ENCODE peak calls at places on chromosome 2, in five cellular contexts. W is naive thymus-derived CD4-positive, alpha-beta T cell; Z is NT2/D1; F is lower lobe of right lung; M is mammary epithelial cell. S is an unnamed sample. For H3K36me3 and H3K27me3, the result is how much of the 10 kb centered on the place peaks cover.

GRCh38 chr2:233338046-233338445 is 16.2 kb upstream of the DGKD start:
- DNase-seq in F (no peak), W (no peak), Z (no peak), M (no peak), S (peak)

GRCh38 chr2:43230481-43230880 is 4.1 kb upstream of the ZFP36L2 start:
- DNase-seq in W (no peak), Z (no peak), M (no peak), F (peak), S (peak)

GRCh38 chr2:18402-19271 is 27.7 kb downstream of the FAM110C start:
- DNase-seq in F (no peak), M (no peak), W (no peak), Z (no peak), S (peak)

GRCh38 chr2:137937246-137937645 is 27.0 kb upstream of the HNMT start:
- DNase-seq in F (no peak), Z (no peak), W (no peak), M (no peak), S (no peak)

GRCh38 chr2:2636813-2637212 is 305.7 kb upstream of the MYT1L start:
- DNase-seq in Z (no peak), W (no peak), M (no peak), F (no peak), S (no peak)

GRCh38 chr2:237412646-237413292 is 1.2 kb downstream of the COL6A3 start:
- DNase-seq in W (no peak), F (no peak), Z (no peak), M (no peak), S (no peak)

GRCh38 chr2:164841719-164842623 is at the start of gene COBLL1:
- DNase-seq in Z (peak), M (peak), W (peak), F (peak), S (peak)

GRCh38 chr2:26018184-26018716 is 15.6 kb upstream of the RAB10 start:
- DNase-seq in Z (no peak), F (peak), W (no peak), M (peak), S (peak)

GRCh38 chr2:80238692-80239469 is 65.7 kb downstream of the LRRTM1 start:
- DNase-seq in M (no peak), Z (no peak), W (no peak), F (no peak), S (peak)

GRCh38 chr2:69937968-69938367 is 23.1 kb downstream of the MXD1 start:
- DNase-seq in F (no peak), M (no peak), W (no peak), Z (no peak), S (no peak)

GRCh38 chr2:69943841-69944604 is 17.4 kb downstream of the ASPRV1 start:
- DNase-seq in Z (no peak), W (no peak), M (no peak), F (no peak), S (no peak)

GRCh38 chr2:69943000-69943840 is 18.2 kb downstream of the ASPRV1 start:
- DNase-seq in W (no peak), Z (no peak), M (peak), F (no peak), S (no peak)

GRCh38 chr2:69939722-69940121 is 21.7 kb downstream of the ASPRV1 start:
- DNase-seq in F (no peak), W (no peak), Z (no peak), M (no peak), S (no peak)

DNA sequence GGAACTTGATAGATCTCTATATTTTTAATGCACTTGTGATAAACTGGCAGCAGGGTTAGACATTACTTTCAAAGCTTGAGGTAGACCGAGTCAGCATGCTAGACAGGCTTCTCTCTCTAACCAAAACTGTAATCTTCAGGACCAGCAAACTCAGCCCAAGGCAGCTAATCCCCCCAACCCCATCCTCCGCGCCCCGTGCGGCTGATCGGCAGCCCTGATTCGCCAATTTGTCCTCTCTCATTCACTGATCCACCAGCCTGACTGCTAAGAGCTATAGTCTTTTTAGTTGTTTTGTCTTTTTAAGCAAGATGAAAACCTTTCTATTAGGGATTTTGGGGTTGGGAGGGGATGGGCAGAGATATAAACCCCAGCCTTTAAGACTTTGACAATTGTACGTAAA is 20.7 kb downstream of the ASPRV1 start:
- DNase-seq in M (no peak), Z (no peak), W (no peak), F (no peak), S (no peak)
- H3K36me3 ChIP-seq in M (under half), Z (under half), W (under half), F (half or more), S (under half)

DNA sequence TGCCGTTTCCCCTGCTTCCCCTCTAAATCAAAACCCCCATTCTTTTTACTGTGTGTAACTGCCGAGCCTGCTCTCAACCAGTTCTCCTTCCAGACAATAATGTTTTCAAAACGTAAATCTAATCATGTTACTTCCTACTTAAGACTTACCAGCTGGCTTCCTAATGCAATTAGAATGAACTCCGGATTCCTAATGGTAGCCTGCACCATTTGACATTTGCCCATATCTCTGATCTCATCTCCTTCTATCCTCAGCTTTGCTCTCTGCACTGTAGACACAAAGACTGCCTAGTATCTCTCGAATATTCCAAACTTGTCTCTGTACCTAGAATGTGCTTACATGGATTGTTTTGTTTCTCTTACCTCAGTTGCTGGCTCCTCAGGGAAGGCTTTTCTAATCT is 12.9 kb downstream of the TTL start:
- DNase-seq in W (no peak), M (no peak), F (no peak), Z (no peak), S (no peak)
- H3K4me3 ChIP-seq in W (no peak), M (no peak), F (no peak), Z (no peak), S (no peak)

GRCh38 chr2:120913972-120914838 is 178.5 kb downstream of the GLI2 start:
- DNase-seq in W (no peak), F (no peak), M (no peak), Z (no peak), S (no peak)

GRCh38 chr2:120916446-120916845 is 180.8 kb downstream of the GLI2 start:
- DNase-seq in Z (no peak), W (no peak), F (peak), M (no peak), S (no peak)

GRCh38 chr2:120912101-120912985 is 176.7 kb downstream of the GLI2 start:
- DNase-seq in W (no peak), Z (no peak), M (no peak), F (peak), S (no peak)

GRCh38 chr2:120915670-120916069 is 180.0 kb downstream of the GLI2 start:
- DNase-seq in Z (no peak), F (peak), M (no peak), W (no peak), S (no peak)

DNA sequence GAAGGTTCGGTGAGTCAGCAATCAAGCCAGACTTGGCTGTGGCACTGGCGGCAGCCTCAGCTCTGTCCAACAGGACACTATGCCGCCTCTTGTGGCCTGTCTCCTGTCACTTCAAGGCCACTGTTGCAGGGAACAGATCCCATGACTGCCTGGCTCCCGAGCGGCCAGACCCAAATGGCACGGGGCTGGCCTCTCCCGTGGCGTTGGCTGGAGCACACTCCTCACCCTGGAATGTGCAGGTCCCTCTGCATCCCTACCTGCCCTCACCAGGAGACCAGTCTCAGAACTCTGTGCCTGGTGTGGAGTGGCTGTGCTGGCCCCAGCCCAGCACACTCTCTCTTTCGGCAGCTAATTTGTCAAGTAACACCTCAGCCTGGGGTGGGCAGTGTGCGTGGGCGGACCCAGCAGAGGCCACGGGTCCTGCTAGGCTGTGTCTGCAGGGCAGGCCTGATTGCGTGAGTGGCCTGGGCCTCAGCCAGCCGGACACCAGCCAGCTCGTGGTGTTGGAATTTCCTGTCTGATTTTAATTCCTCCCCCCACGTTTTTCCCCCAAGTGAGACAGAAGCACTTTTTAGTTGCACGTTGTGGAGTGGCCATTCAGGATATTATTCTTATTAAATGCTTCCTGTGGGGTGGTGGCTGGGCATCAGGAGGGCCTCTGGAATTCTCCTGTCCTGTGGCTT is 179.3 kb downstream of the GLI2 start:
- DNase-seq in M (peak), W (no peak), F (peak), Z (no peak), S (no peak)
- H3K27me3 ChIP-seq in M (under half), W (under half), F (under half), Z (under half), S (under half)

GRCh38 chr2:55136138-55136541 is 85.9 kb upstream of the RTN4 start:
- DNase-seq in F (no peak), W (no peak), M (no peak), Z (no peak), S (no peak)

GRCh38 chr2:55130849-55131248 is 80.6 kb upstream of the RTN4 start:
- DNase-seq in Z (no peak), F (no peak), M (no peak), W (no peak), S (no peak)

GRCh38 chr2:55137024-55137958 is 87.0 kb upstream of the RTN4 start:
- DNase-seq in M (no peak), Z (no peak), F (peak), W (no peak), S (no peak)

GRCh38 chr2:55134316-55134706 is 84.1 kb upstream of the RTN4 start:
- DNase-seq in W (peak), Z (no peak), F (no peak), M (no peak), S (no peak)

DNA sequence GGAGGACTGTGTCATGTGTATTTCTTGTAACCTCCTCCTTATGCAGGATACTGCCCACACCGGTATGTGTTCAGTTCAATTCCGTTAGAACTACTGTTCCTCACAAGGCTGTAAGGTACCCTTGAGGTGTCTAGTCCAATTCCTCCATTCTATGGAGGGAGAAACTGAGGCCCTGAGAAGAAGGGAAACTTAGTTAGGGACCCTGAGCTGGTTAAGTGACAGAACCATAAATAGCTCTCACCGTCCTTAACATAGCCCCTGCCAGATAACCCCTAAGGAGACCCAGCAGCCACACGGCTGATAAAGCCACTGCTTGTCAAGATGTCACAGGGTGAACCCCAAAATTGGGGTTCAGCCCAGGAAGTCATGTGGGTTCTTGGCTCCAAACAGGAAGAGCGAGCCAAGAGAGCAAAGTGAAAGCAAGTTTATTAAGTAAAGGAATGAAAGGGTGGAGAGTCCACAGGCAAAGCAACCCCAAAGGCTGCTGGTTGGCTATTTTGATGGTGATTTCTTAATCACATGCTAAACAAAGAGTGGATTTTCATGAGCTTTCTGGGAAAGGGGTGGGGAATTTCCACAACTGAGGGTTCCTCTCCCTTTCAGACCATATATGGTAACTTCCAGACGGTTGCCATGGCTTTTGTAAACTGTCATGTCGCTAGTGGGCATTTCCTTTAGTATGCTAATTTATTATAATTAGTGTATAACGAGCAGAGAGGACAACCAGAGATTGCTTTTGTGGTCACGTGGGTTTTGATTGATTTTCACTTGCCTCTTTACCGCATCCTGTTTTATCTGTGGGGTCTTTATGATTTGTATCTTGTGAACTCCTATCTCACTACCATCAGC is 83.4 kb upstream of the RTN4 start:
- DNase-seq in W (peak), Z (peak), M (peak), F (no peak), S (peak)
- H3K36me3 ChIP-seq in W (under half), Z (under half), M (under half), F (under half), S (under half)